ENCODE peak calls at places on chromosomes 1 and 21, in eight cellular contexts. C, E, M, W, H, I, D and O are unnamed samples.

GRCh38 chr1:154006136-154006535 is 15.6 kb downstream of the RPS27 start:
- DNase-seq in C (no peak), E (peak; percentile 57), M (no peak), W (no peak), H (no peak), I (no peak), D (no peak), O (no peak)

GRCh38 chr1:178438432-178438831 is 58.3 kb downstream of the CLEC20A start:
- DNase-seq in C (no peak), E (peak; percentile 24), M (no peak), W (no peak), H (no peak), I (no peak), D (no peak), O (no peak)

GRCh38 chr1:159775716-159776115 is 5.0 kb upstream of the DUSP23 start:
- DNase-seq in C (no peak), E (no peak), M (no peak), W (no peak), H (no peak), I (no peak), D (no peak), O (no peak)

GRCh38 chr1:41919764-41920397 is 1.2 kb upstream of the HIVEP3 start:
- DNase-seq in C (no peak), E (peak; percentile 39), M (peak; percentile 56), W (peak; percentile 78), H (peak; percentile 85), I (peak; percentile 62), D (peak; percentile 85), O (no peak)

GRCh38 chr1:41013812-41014211 is 7.7 kb downstream of the SLFNL1 start:
- DNase-seq in C (no peak), E (no peak), M (no peak), W (no peak), H (no peak), I (no peak), D (no peak), O (no peak)

GRCh38 chr1:66276229-66276628 is 257.7 kb upstream of the SGIP1 start:
- DNase-seq in C (no peak), E (no peak), M (no peak), W (no peak), H (peak; percentile 67), I (no peak), D (peak; percentile 73), O (no peak)

GRCh38 chr21:44800103-44800502 is 1.5 kb downstream of the UBE2G2 start:
- DNase-seq in C (peak; percentile 45), E (peak; percentile 47), M (peak; percentile 76), W (no peak), H (no peak), I (no peak), D (no peak), O (no peak)

GRCh38 chr1:170932236-170932635 is 3.1 kb upstream of the MROH9 start:
- DNase-seq in C (no peak), E (no peak), M (no peak), W (no peak), H (no peak), I (no peak), D (peak; percentile 92), O (no peak)

GRCh38 chr1:239467688-239468087 is 81.3 kb downstream of the CHRM3 start:
- DNase-seq in C (no peak), E (no peak), M (no peak), W (no peak), H (no peak), I (no peak), D (no peak), O (no peak)

GRCh38 chr21:40146201-40146890 is 279.1 kb downstream of the PCP4 start:
- DNase-seq in C (no peak), E (no peak), M (no peak), W (no peak), H (no peak), I (no peak), D (no peak), O (no peak)

GRCh38 chr1:8019229-8019620 is 6.9 kb downstream of the ERRFI1 start:
- DNase-seq in C (no peak), E (peak; percentile 19), M (no peak), W (no peak), H (no peak), I (no peak), D (no peak), O (no peak)
- H3K4me1 ChIP-seq in C (peaks cover 4% of the 10 kb centered on the region), E (peaks cover 11% of the 10 kb centered on the region), M (peaks cover 7% of the 10 kb centered on the region), W (no peaks in the 10 kb centered on the region), H (no peaks in the 10 kb centered on the region), I (peaks cover 19% of the 10 kb centered on the region), D (no peaks in the 10 kb centered on the region), O (peaks cover 4% of the 10 kb centered on the region)

DNA sequence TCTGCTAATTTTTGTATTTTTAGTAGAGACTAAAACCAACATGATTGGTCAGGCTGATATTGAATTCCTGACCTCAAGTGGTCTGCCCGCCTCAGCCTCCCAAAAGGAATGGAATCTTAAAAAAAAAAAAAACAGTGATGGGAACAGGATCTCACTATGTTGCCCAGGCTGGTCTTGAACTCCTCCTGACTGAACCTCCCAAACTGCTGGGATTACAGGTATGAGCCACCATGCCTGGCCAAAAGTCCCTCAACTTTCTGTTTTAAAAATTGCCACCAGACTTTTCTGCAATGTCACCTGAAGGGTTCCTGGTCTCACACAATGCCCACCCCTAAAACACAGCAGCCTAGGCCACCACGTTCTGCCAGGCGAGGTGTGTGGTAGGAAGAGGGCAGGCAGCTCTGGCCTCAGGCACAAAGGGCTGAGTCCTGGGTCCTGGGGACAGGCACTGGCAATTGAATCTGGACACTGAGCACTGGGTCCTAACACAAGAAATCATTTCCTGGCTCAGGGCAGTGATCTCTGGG is 21.2 kb upstream of the THRAP3 start:
- DNase-seq in C (no peak), E (no peak), M (no peak), W (no peak), H (no peak), I (no peak), D (no peak), O (no peak)
- H3K27ac ChIP-seq in C (peak overlapping the region; percentile 89), E (no peak overlapping the region), M (no peak overlapping the region), W (no peak overlapping the region), H (no peak overlapping the region), I (peak overlapping the region; percentile 63), D (no peak overlapping the region), O (no peak overlapping the region)

GRCh38 chr1:100585774-100586173 is 47.8 kb downstream of the GPR88 start:
- DNase-seq in C (no peak), E (no peak), M (no peak), W (no peak), H (no peak), I (no peak), D (no peak), O (no peak)
- H3K4me1 ChIP-seq in C (no peaks in the 10 kb centered on the region), E (no peaks in the 10 kb centered on the region), M (no peaks in the 10 kb centered on the region), W (no peaks in the 10 kb centered on the region), H (no peaks in the 10 kb centered on the region), I (peaks cover 14% of the 10 kb centered on the region), D (no peaks in the 10 kb centered on the region), O (no peaks in the 10 kb centered on the region)

GRCh38 chr1:246573481-246573880 is 7.2 kb downstream of the CNST start:
- DNase-seq in C (no peak), E (peak; percentile 15), M (no peak), W (no peak), H (no peak), I (no peak), D (no peak), O (no peak)
- H3K27ac ChIP-seq in C (no peak overlapping the region), E (no peak overlapping the region), M (peak overlapping the region; percentile 85), W (peak overlapping the region; percentile 12), H (no peak overlapping the region), I (no peak overlapping the region), D (no peak overlapping the region), O (no peak overlapping the region)

DNA sequence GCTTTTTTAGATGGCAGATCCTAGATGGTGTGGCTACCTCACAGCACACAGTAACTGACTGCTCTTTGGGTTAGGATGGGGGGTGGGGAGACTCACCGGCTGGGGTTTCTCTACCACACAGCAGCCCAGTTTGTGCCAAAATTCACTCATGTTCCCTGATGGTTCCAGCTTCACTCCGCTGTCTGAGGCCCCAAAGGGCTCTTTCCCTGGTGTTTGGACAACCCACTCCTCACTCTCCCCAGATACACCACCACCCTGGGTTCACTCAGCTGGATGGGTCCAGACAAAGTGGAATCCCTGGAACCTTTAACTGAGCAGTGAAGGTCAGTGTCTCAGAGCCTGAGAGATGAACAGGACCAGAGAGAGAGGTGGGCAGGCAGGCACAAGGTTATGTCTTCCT is 3.8 kb downstream of the CDC42SE1 start:
- DNase-seq in C (no peak), E (no peak), M (no peak), W (no peak), H (no peak), I (no peak), D (no peak), O (no peak)
- H3K4me1 ChIP-seq in C (no peaks in the 10 kb centered on the region), E (peaks cover 11% of the 10 kb centered on the region), M (peaks cover 54% of the 10 kb centered on the region), W (peaks cover 52% of the 10 kb centered on the region), H (peaks cover 72% of the 10 kb centered on the region), I (peaks cover 27% of the 10 kb centered on the region), D (peaks cover 39% of the 10 kb centered on the region), O (peaks cover 1% of the 10 kb centered on the region)

GRCh38 chr1:231683439-231684165 is 57.0 kb downstream of the DISC1 start:
- DNase-seq in C (no peak), E (peak; percentile 65), M (no peak), W (no peak), H (no peak), I (peak; percentile 40), D (no peak), O (no peak)
- H3K27ac ChIP-seq in C (peak overlapping the region; percentile 47), E (peak overlapping the region; percentile 59), M (no peak overlapping the region), W (no peak overlapping the region), H (no peak overlapping the region), I (no peak overlapping the region), D (no peak overlapping the region), O (no peak overlapping the region)

GRCh38 chr1:11921022-11921421 is 5.2 kb downstream of the KIAA2013 start:
- DNase-seq in C (no peak), E (no peak), M (no peak), W (no peak), H (no peak), I (no peak), D (no peak), O (no peak)

GRCh38 chr1:11924334-11925195 is 1.7 kb downstream of the KIAA2013 start:
- DNase-seq in C (no peak), E (no peak), M (no peak), W (no peak), H (no peak), I (no peak), D (peak; percentile 64), O (no peak)

GRCh38 chr1:11925938-11926292 is 312 bp downstream of the KIAA2013 start:
- DNase-seq in C (no peak), E (no peak), M (no peak), W (peak; percentile 12), H (no peak), I (no peak), D (no peak), O (no peak)

GRCh38 chr1:11923069-11923826 is 3.0 kb downstream of the KIAA2013 start:
- DNase-seq in C (no peak), E (no peak), M (no peak), W (no peak), H (no peak), I (no peak), D (no peak), O (no peak)

GRCh38 chr1:11923827-11924113 is 2.5 kb downstream of the KIAA2013 start:
- DNase-seq in C (no peak), E (no peak), M (no peak), W (no peak), H (no peak), I (no peak), D (no peak), O (no peak)
- H3K4me1 ChIP-seq in C (no peaks in the 10 kb centered on the region), E (peaks cover 22% of the 10 kb centered on the region), M (peaks cover 15% of the 10 kb centered on the region), W (peaks cover 9% of the 10 kb centered on the region), H (peaks cover 40% of the 10 kb centered on the region), I (peaks cover 46% of the 10 kb centered on the region), D (peaks cover 5% of the 10 kb centered on the region), O (peaks cover 2% of the 10 kb centered on the region)